ENCODE peak calls at places on chromosomes 6 and 20, in four cellular contexts. F, G, W and Y are unnamed samples.

GRCh38 chr20:37846573-37846972 is 56.4 kb upstream of the VSTM2L start:
- DNase-seq in G (peak), F (peak), W (no peak), Y (no peak)

GRCh38 chr6:144064831-144065668 is 30.3 kb downstream of the SF3B5 start:
- DNase-seq in G (peak), W (no peak), F (peak), Y (no peak)

GRCh38 chr20:53579581-53580375 is 13.9 kb downstream of the ZNF217 start:
- DNase-seq in G (no peak), F (no peak), W (no peak), Y (no peak)

GRCh38 chr6:84854801-84855400 is 90.5 kb upstream of the TBX18 start:
- DNase-seq in G (no peak), W (no peak), F (no peak), Y (no peak)

GRCh38 chr20:2470051-2470431 is 548 bp downstream of the SNRPB start:
- DNase-seq in F (peak), W (peak), G (no peak), Y (peak)

GRCh38 chr20:5000263-5001173 is 792 bp downstream of the SLC23A2 start:
- DNase-seq in W (no peak), G (peak), F (no peak), Y (peak)

GRCh38 chr6:111096246-111096645 is 8.9 kb downstream of the SLC16A10 start:
- DNase-seq in F (no peak), G (peak), W (no peak), Y (no peak)

GRCh38 chr6:16028966-16029365 is 99.9 kb upstream of the MYLIP start:
- DNase-seq in W (no peak), G (no peak), F (no peak), Y (no peak)

GRCh38 chr6:169993861-169994481 is 242.5 kb downstream of the ERMARD start:
- DNase-seq in W (no peak), G (no peak), F (no peak), Y (peak)

GRCh38 chr6:98924647-98925046 is 23.1 kb downstream of the FBXL4 start:
- DNase-seq in G (peak), W (no peak), F (no peak), Y (no peak)

GRCh38 chr6:78844899-78845298 is 22.5 kb upstream of the IRAK1BP1 start:
- DNase-seq in G (no peak), W (no peak), F (no peak), Y (no peak)

GRCh38 chr20:46375771-46376170 is 30.6 kb downstream of the ELMO2 start:
- DNase-seq in F (no peak), G (no peak), W (no peak), Y (no peak)

GRCh38 chr6:20056350-20056992 is 155.8 kb downstream of the MBOAT1 start:
- DNase-seq in F (peak), G (peak), W (no peak), Y (no peak)

GRCh38 chr6:90466191-90466940 is 120.5 kb downstream of the MAP3K7 start:
- DNase-seq in F (no peak), G (no peak), W (no peak), Y (no peak)

GRCh38 chr6:22248513-22249308 is 48.1 kb downstream of the PRL start:
- DNase-seq in W (no peak), G (no peak), F (no peak), Y (no peak)

GRCh38 chr6:42368156-42368555 is 83.6 kb downstream of the TRERF1 start:
- DNase-seq in W (peak), F (no peak), G (no peak), Y (no peak)

GRCh38 chr6:52019851-52020250 is 67.6 kb downstream of the PKHD1 start:
- DNase-seq in F (no peak), G (no peak), W (no peak), Y (no peak)

GRCh38 chr6:28814032-28814976 is 109.5 kb downstream of the TRIM27 start:
- DNase-seq in W (no peak), G (no peak), F (no peak), Y (no peak)

GRCh38 chr6:38776515-38776914 is 61.4 kb downstream of the DNAH8 start:
- DNase-seq in G (no peak), F (no peak), W (no peak), Y (no peak)

GRCh38 chr20:41989935-41990635 is 371.9 kb upstream of the CHD6 start:
- DNase-seq in G (no peak), F (no peak), W (no peak), Y (no peak)

GRCh38 chr20:23195635-23196034 is 109.5 kb upstream of the CD93 start:
- DNase-seq in G (no peak), F (no peak), W (no peak), Y (no peak)